ENCODE peak calls at places on chromosomes 16 and 17, in four cellular contexts. K, C, P and D are unnamed samples.

GRCh38 chr17:50263293-50264262 is 10.7 kb upstream of the TMEM92 start:
- DNase-seq in K (peak), C (no peak), P (no peak), D (peak)

GRCh38 chr16:84754353-84754856 is 54.6 kb downstream of the USP10 start:
- DNase-seq in K (peak), C (peak), P (peak), D (no peak)

GRCh38 chr17:17491546-17491988 is 4.6 kb downstream of the RASD1 start:
- DNase-seq in K (no peak), C (no peak), P (no peak), D (no peak)

GRCh38 chr16:87789437-87790277 is 23.9 kb upstream of the KLHDC4 start:
- DNase-seq in K (no peak), C (no peak), P (no peak), D (no peak)

GRCh38 chr16:80526418-80527061 is 14.3 kb upstream of the DYNLRB2 start:
- DNase-seq in K (peak), C (peak), P (no peak), D (no peak)

GRCh38 chr17:31404028-31404949 is 12.8 kb downstream of the RAB11FIP4 start:
- DNase-seq in K (no peak), C (no peak), P (no peak), D (no peak)

GRCh38 chr17:38912221-38912813 is 13.1 kb upstream of the LASP1NB start:
- DNase-seq in K (peak), C (peak), P (no peak), D (peak)

GRCh38 chr16:3610698-3611144 is 685 bp downstream of the SLX4 start:
- DNase-seq in K (no peak), C (no peak), P (no peak), D (no peak)

GRCh38 chr16:54140057-54140787 is 146.4 kb downstream of the IRX3 start:
- DNase-seq in K (peak), C (no peak), P (no peak), D (no peak)

GRCh38 chr16:23432176-23433128 is 20.5 kb downstream of the COG7 start:
- DNase-seq in K (peak), C (no peak), P (no peak), D (no peak)

GRCh38 chr17:28328325-28328724 is 6.9 kb downstream of the IFT20 start:
- DNase-seq in K (no peak), C (no peak), P (no peak), D (no peak)

GRCh38 chr16:84548508-84548907 is 44.0 kb upstream of the MEAK7 start:
- DNase-seq in K (no peak), C (no peak), P (no peak), D (no peak)

DNA sequence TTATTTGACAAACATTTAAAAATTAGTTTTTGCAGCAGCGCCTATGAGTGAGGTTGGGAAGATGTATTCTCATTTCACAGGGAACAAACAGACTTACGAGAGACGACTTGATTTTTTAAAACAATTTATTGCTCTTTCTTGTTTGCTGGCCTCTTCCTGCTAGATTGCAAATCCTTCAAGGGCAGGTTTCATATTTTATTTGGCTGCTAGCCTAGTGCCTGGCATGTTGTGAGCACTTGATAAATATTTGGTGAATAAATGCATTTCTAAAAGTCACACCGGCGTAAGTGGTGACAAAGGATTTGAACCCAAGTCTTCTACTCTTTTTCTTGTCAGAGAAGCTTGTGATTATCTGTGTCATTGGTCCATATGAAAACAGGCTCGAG is 1.4 kb downstream of the WWP2 start:
- DNase-seq in K (no peak), C (no peak), P (no peak), D (no peak)
- H3K4me3 ChIP-seq in K (no peak), C (peak), P (peak), D (no peak)

GRCh38 chr17:75087182-75087557 is 584 bp upstream of the SLC16A5 start:
- DNase-seq in K (no peak), C (no peak), P (no peak), D (no peak)

GRCh38 chr17:75087558-75088453 is at the start of gene SLC16A5:
- DNase-seq in K (no peak), C (peak), P (no peak), D (peak)

GRCh38 chr17:75088902-75089417 is 1.2 kb downstream of the SLC16A5 start:
- DNase-seq in K (no peak), C (no peak), P (no peak), D (no peak)

GRCh38 chr17:75088465-75088895 is 726 bp downstream of the SLC16A5 start:
- DNase-seq in K (no peak), C (no peak), P (no peak), D (no peak)

DNA sequence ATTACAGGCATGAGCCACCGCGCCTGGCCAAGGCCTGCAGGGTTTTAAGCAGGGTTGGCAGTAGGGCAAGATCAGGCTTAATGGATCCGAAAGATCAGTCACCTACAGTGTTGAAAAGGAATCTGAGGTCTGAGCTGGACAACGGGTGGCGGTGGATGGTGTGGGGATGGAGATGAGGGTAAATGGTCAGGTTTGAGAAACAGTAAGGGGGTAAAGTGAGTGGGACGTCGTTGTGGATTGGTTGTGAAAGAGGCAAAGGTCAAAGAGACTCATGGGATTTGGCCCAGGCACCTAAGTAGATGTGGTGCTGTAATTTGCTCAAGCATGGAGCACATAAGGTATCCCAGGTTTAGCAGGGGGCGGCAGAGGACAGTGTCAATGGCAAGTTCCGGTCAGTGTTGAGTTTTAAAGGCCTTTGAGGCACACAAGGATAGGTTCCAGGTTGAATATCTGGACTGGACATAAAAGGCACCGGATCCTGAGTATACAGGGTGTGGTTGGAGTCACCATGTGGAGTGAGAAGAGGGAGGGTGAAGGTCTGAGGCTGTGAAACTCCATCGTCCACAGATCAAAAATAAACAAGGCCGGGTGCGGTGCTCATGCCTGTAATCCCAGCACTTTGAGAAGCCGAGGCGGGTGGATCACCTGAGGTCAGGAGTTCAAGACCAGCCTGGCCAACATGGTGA is 1.1 kb upstream of the SLC16A5 start:
- DNase-seq in K (no peak), C (no peak), P (no peak), D (no peak)
- H3K4me3 ChIP-seq in K (no peak), C (no peak), P (no peak), D (no peak)

DNA sequence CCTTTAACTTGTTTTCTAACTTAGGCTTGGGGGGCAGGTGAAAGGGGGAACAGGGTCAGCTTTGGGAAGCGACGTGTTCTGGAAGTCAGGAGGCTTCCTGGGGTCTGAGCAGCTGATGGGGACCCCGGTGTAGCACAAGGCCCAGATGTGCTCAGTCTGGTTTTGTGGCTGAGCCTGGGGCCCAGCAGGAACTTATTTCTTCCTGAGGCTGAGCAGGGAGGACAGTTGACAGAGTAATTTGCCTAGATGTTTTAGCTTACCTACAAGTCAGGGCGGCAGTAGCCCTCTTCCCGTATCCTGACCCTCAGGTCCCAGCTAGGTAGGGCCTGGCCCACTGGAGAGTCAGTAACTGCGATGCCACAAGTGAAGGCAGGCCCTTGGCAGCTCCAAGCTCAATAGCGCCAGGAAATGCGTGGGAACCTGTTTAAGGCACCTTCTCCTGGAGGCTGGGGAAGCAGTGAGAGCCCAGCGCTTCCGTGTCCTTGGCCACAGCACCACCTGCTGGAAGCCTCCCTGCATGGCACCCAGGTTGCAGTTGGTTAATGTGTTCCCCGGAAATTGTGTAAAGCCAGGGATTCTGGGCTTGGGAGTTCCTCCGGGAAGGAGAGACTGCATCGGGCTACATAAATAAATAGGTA is 5.2 kb downstream of the CCR7 start:
- DNase-seq in K (peak), C (peak), P (peak), D (peak)
- H3K4me3 ChIP-seq in K (no peak), C (peak), P (peak), D (no peak)

GRCh38 chr17:76326306-76326705 is 18.2 kb upstream of the QRICH2 start:
- DNase-seq in K (no peak), C (no peak), P (no peak), D (no peak)
- H3K4me3 ChIP-seq in K (no peak), C (no peak), P (no peak), D (no peak)

DNA sequence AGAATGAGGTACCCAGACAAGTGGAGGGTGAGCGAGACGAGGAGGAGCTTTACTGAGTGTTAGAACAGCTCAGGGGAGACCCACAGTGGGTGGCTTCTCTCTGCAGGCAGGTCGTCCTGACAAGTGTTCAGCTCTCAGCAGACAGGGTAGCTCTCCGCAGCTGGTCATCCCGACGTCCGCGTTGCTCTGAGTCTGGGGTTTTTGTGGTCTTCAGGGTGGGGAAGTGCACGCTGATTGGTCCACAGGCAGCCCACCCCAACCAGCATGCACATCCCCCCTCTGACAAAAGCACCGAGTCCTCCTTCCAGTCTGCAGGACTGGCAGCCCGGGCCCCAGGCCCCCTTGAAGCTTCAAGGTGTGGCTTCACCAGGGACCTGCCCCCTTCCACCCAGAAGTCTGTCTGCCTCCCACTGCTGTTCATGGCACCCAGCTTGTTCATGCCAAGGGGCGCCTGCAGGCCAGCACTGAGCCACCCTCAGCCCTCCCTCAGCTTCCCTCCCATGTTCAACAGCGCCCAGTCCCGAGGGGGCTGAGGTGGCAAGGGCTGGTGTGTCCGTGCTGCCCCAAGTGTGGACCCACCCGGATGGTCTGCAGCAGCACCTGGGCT is 19.9 kb upstream of the WDR45B start:
- DNase-seq in K (no peak), C (no peak), P (no peak), D (peak)
- H3K4me3 ChIP-seq in K (no peak), C (no peak), P (no peak), D (no peak)

GRCh38 chr16:970379-970765 is 412 bp downstream of the LMF1 start:
- DNase-seq in K (no peak), C (no peak), P (no peak), D (no peak)

GRCh38 chr16:970766-971581 is at the start of gene LMF1:
- DNase-seq in K (peak), C (peak), P (peak), D (peak)

GRCh38 chr16:971981-972315 is 1.2 kb upstream of the LMF1 start:
- DNase-seq in K (no peak), C (no peak), P (no peak), D (no peak)

GRCh38 chr16:972316-973002 is 1.7 kb upstream of the LMF1 start:
- DNase-seq in K (no peak), C (no peak), P (no peak), D (no peak)

GRCh38 chr16:971582-971905 is 760 bp upstream of the LMF1 start:
- DNase-seq in K (no peak), C (no peak), P (no peak), D (no peak)
- H3K4me3 ChIP-seq in K (no peak), C (no peak), P (no peak), D (no peak)

GRCh38 chr16:15961557-15962205 is 12.3 kb downstream of the ABCC1 start:
- DNase-seq in K (no peak), C (no peak), P (peak), D (no peak)
- H3K4me3 ChIP-seq in K (no peak), C (no peak), P (peak), D (no peak)